ENCODE peak calls at places on chromosome 15, in four cellular contexts. S is HepG2, C is GM12878, G is K562. Q is an unnamed sample.

GRCh38 chr15:68599560-68600071 is 20.8 kb downstream of the CORO2B start:
- DNase-seq in S (no peak), C (no peak), G (no peak), Q (no peak)

GRCh38 chr15:62606376-62607164 is 436.0 kb upstream of the TPM1 start:
- DNase-seq in S (no peak), C (no peak), G (no peak), Q (no peak)

GRCh38 chr15:30974112-30974511 is 17.3 kb downstream of the MTMR10 start:
- DNase-seq in S (no peak), C (no peak), G (no peak), Q (no peak)

GRCh38 chr15:32802296-32802936 is 84.6 kb downstream of the GREM1 start:
- DNase-seq in S (no peak), C (no peak), G (no peak), Q (no peak)

GRCh38 chr15:33031324-33031736 is 163.2 kb downstream of the FMN1 start:
- DNase-seq in C (no peak), G (no peak), S (no peak), Q (no peak)

GRCh38 chr15:100596792-100597191 is 5.2 kb downstream of the LINS1 start:
- DNase-seq in G (peak), S (no peak), C (peak), Q (no peak)

GRCh38 chr15:32991544-32992192 is 202.8 kb downstream of the FMN1 start:
- DNase-seq in G (no peak), S (no peak), C (no peak), Q (no peak)

GRCh38 chr15:84840741-84841429 is 23.7 kb downstream of the ALPK3 start:
- DNase-seq in C (no peak), G (no peak), S (peak), Q (no peak)

GRCh38 chr15:88023956-88024355 is 232.6 kb downstream of the NTRK3 start:
- DNase-seq in C (no peak), G (no peak), S (no peak), Q (no peak)

GRCh38 chr15:39549912-39550311 is 31.0 kb upstream of the THBS1 start:
- DNase-seq in S (no peak), C (no peak), G (peak), Q (no peak)

GRCh38 chr15:23415321-23415865 is 31.6 kb downstream of the GOLGA6L2 start:
- DNase-seq in C (no peak), G (no peak), S (no peak), Q (no peak)

GRCh38 chr15:99385865-99386264 is 134.6 kb downstream of the LRRC28 start:
- DNase-seq in C (no peak), S (peak), G (peak), Q (no peak)

GRCh38 chr15:31155136-31155535 is 53.6 kb upstream of the TRPM1 start:
- DNase-seq in G (no peak), C (no peak), S (no peak), Q (no peak)

GRCh38 chr15:92772626-92773244 is 117.2 kb upstream of the FAM174B start:
- DNase-seq in S (peak), C (no peak), G (no peak), Q (no peak)

GRCh38 chr15:92770641-92771040 is 115.1 kb upstream of the FAM174B start:
- DNase-seq in G (no peak), S (no peak), C (no peak), Q (no peak)

GRCh38 chr15:92773340-92773739 is 117.8 kb upstream of the FAM174B start:
- DNase-seq in G (no peak), C (no peak), S (peak), Q (no peak)

DNA sequence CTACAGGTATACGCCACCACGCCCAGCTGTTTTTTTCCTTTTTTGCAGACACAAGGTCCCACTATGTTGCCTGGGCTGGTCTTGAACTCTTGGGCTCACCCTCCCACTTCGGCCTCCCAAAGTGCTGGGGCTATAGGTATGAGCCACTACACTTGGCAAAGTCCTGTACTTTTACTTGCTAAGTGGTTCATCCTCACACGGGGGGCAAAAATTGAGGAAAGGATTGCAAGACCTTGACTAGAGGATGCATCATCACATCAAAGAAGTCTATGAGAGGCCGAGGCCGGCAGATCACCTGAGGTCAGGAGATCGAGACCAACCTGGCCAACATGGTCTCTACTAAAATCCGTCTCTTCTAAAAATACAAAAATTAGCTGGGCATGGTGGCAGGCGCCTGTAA is 116.5 kb upstream of the FAM174B start:
- DNase-seq in G (no peak), C (no peak), S (no peak), Q (no peak)
- TF ChIP-seq SP1 in G (no peak), C (no peak), S (no peak), Q (no peak)

DNA sequence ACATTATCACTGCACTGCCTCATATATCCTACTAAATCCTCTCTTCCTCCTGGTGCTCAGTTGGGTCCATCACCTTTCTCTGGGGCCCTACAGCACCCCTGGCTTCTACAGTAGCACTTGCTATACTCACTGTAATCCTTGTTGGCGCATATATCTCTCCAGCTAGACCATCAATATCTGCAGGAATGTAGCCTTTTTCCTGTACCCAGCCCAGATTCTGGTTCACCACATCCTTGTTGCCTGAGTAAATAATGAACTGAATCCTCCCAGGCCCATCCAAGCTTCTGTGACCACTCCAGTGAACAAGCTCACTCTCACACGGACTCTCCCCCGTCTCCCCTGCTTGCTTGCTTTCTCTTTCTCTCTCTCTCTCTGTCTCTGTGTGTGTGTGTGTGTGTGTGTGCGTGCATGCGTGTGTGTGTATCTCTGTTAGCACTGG is 62.5 kb upstream of the LIPC start:
- DNase-seq in C (no peak), S (peak), G (no peak), Q (no peak)
- TF ChIP-seq TARDBP in C (no peak), S (no peak), G (no peak), Q (no peak)

GRCh38 chr15:25441111-25441510 is 2.3 kb upstream of the UBE3A start:
- DNase-seq in G (no peak), S (no peak), C (no peak), Q (no peak)
- TF ChIP-seq FOXM1 in G (no peak), S (no peak), C (no peak), Q (no peak)

GRCh38 chr15:64099379-64099778 is 3.6 kb downstream of the SNX1 start:
- DNase-seq in G (no peak), C (no peak), S (no peak), Q (no peak)

GRCh38 chr15:64095795-64096485 is at the start of gene SNX1:
- DNase-seq in G (peak), C (peak), S (peak), Q (peak)

GRCh38 chr15:64093627-64094417 is at the start of gene CIAO2A:
- DNase-seq in C (peak), G (peak), S (peak), Q (peak)

GRCh38 chr15:64095431-64095794 is 369 bp upstream of the SNX1 start:
- DNase-seq in G (no peak), C (no peak), S (no peak), Q (no peak)

DNA sequence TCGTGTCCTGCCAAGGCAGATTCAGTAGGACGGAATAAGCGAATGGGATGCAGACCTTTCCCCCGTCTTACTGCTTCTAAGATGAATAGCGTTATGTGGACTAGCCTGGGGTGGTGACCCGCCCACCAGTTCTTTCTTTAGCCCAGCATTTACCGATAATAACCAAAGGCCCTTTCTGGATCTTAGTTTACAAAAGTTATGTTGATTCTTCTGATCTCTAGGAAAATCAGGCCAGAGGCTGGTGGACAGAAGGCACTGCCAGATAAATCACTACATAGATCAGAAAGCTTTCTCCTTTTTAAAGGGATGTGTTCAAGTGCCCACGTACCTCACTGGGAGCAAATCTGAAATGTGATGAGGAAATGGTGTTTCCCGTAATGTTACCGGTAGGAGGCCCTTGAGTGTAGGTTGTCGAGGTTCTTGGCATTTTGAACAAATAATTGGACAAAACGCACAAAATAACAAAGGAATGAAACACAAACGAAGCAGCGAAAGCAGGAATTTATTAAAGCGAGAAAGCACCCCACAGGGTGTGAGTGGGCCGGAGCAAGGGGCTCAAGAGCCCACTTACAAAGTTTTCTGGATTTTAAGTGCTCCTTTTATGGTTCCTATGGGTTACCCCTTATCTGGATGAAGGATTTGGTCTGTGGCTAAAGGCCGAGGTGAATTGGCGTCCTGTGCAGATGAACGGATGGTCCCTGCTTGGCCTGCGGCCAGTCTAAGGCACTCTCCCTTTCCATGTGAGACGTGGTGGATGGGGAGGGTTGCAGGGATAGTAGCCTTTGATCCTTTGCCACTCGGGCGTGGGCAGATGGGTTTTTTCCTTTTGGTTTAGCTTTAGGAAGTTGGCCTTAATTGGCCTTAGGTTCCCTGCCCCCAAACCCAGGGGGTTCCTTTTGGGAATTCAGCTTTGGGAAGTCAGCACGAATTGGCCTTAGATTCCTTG is 977 bp downstream of the SNX1 start:
- DNase-seq in G (peak), S (no peak), C (no peak), Q (no peak)
- TF ChIP-seq SP1 in G (peak), S (no peak), C (no peak), Q (no peak)

DNA sequence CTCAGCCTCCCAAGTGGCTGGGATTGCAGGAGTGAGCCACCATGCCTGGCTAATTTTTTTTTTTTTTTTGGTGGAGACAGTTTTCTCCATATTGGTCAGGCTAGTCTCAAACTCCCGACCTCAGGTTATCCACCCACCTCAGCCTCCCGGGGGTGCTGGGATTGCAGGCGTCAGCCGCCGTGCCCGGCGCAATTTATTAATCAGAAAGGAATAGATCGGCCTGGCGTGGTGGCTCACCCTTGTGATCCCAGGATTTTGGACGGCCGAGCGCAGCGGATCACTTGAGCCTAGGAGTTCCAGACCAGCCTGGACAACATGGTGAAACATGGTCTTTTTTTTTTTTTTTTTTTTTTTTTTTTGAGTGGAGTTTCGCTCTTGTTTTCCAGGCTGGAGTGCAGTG is 13.3 kb upstream of the GOLGA8M start:
- DNase-seq in C (no peak), G (no peak), S (no peak), Q (no peak)
- TF ChIP-seq TARDBP in C (no peak), G (no peak), S (no peak), Q (no peak)

GRCh38 chr15:36363335-36363734 is 216.1 kb upstream of the CDIN1 start:
- DNase-seq in S (no peak), C (no peak), G (no peak), Q (no peak)
- TF ChIP-seq FOXM1 in S (no peak), C (no peak), G (no peak), Q (no peak)

GRCh38 chr15:45221967-45222366 is 30.1 kb upstream of the SLC28A2 start:
- DNase-seq in G (no peak), C (no peak), S (no peak), Q (no peak)

GRCh38 chr15:45228931-45229330 is 23.1 kb upstream of the SLC28A2 start:
- DNase-seq in G (no peak), C (no peak), S (no peak), Q (no peak)

GRCh38 chr15:45221053-45221599 is 30.9 kb upstream of the SLC28A2 start:
- DNase-seq in S (no peak), G (no peak), C (no peak), Q (no peak)

GRCh38 chr15:45224596-45225217 is 27.3 kb upstream of the SLC28A2 start:
- DNase-seq in C (no peak), G (no peak), S (no peak), Q (no peak)

GRCh38 chr15:45225506-45226273 is 26.3 kb upstream of the SLC28A2 start:
- DNase-seq in C (no peak), G (peak), S (peak), Q (no peak)
- TF ChIP-seq SP1 in C (no peak), G (no peak), S (no peak), Q (no peak)

GRCh38 chr15:44087578-44088190 is 107.4 kb downstream of the FRMD5 start:
- DNase-seq in G (no peak), C (no peak), S (no peak), Q (no peak)

GRCh38 chr15:44096596-44096995 is 98.5 kb downstream of the FRMD5 start:
- DNase-seq in C (no peak), S (peak), G (no peak), Q (no peak)

GRCh38 chr15:44097552-44097951 is 97.5 kb downstream of the FRMD5 start:
- DNase-seq in G (no peak), C (no peak), S (no peak), Q (no peak)

GRCh38 chr15:44094776-44095175 is 100.3 kb downstream of the FRMD5 start:
- DNase-seq in C (no peak), S (no peak), G (no peak), Q (no peak)

DNA sequence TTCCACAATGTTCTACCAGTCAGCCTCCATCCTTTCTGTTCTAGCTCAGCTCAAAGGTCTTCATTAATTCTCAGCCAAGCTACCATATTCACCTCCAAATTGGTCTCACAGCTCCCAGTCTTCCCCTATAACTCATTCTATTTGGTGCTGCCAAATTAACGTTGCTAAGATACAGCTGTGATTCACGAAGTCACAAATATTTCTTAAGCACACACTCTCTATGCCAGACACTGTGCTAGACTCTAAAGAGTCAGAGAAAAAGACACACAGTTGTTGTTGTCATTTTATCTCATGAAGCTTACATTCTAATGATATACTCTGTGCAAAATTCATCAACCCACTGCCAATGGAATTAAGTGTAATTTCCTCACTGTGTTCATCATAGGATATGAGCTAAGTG is 102.8 kb downstream of the FRMD5 start:
- DNase-seq in C (no peak), G (no peak), S (no peak), Q (no peak)
- TF ChIP-seq TARDBP in C (no peak), G (no peak), S (no peak), Q (no peak)

GRCh38 chr15:41583795-41584194 is 24.8 kb downstream of the TYRO3 start:
- DNase-seq in C (no peak), G (no peak), S (peak), Q (no peak)

GRCh38 chr15:41581110-41581509 is 22.1 kb downstream of the TYRO3 start:
- DNase-seq in G (peak), S (no peak), C (no peak), Q (no peak)

GRCh38 chr15:41584636-41585139 is 25.7 kb downstream of the TYRO3 start:
- DNase-seq in C (no peak), G (no peak), S (no peak), Q (no peak)

DNA sequence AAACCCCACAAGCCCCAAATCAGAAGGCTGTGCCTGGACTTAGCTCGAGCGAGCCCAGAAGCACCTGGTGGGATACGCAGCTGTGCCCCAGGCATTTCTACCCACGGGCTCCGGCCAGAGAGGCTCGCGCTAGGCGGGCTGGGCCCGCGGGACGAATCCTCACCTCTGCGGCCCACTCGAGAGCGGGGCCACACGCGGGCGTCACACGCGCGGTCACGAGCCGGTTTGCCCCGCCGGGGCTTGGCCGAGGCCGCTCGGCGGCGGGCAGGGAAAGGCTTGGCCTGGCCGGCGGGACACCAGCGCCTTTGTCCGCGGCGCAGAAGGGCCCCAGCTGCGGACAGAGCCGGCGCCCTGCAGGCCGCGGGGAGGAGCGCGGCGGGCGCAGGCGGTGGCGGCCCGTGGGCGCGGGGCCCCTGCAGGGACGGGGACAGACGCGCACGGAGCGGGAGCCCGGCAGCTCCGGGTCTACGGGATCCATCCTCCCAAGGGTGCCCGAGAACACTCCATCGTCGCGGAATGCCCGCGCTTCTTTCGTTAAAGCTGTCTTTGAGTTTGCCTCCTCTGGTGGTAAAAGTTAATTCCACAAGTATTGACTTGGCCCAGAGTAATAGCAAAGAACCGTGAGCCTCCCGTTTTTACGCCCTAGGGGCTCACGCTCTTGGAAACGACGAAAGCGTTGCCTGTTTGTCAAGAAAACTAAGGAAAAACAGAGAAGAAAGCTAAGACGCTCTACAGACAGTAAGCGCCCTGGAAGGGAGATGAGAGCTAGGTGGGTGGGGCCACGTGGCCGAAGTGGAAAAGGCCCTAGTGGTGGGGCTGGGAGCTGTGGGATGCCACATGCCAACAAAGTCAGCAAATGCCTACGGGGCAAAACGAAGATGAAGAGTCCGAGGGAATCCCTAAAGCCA is 26.4 kb downstream of the TYRO3 start:
- DNase-seq in C (no peak), S (no peak), G (no peak), Q (peak)
- TF ChIP-seq FOXM1 in C (no peak), S (no peak), G (no peak), Q (no peak)